ENCODE peak calls at places on chromosomes 5 and 9, in six cellular contexts. S, F, X, O, E and W are unnamed samples. For H3K9me3, the result is how much of the 10 kb centered on the place peaks cover.

GRCh38 chr9:21770877-21771560 is 31.4 kb upstream of the MTAP start:
- DNase-seq in O (peak), X (no peak), E (no peak), F (peak), S (no peak), W (peak)

GRCh38 chr9:76107487-76107886 is 217.0 kb downstream of the PCSK5 start:
- DNase-seq in E (no peak), S (no peak), X (no peak), F (no peak), O (no peak), W (no peak)

GRCh38 chr5:166750376-166750775 is 1541.1 kb upstream of the WWC1 start:
- DNase-seq in S (no peak), F (no peak), E (no peak), O (no peak), X (no peak), W (no peak)

GRCh38 chr9:132579427-132579798 is 3.0 kb upstream of the BARHL1 start:
- DNase-seq in E (no peak), S (no peak), F (no peak), X (no peak), O (no peak), W (peak)

GRCh38 chr5:134608555-134608954 is 24.1 kb downstream of the SAR1B start:
- DNase-seq in E (no peak), O (no peak), X (no peak), F (no peak), S (no peak), W (no peak)

GRCh38 chr9:108316633-108317032 is 539.2 kb downstream of the ACTL7B start:
- DNase-seq in X (no peak), S (no peak), E (no peak), O (no peak), F (no peak), W (no peak)

GRCh38 chr5:37664551-37664950 is 175.3 kb downstream of the GDNF start:
- DNase-seq in O (no peak), X (no peak), S (no peak), F (no peak), E (no peak), W (no peak)

GRCh38 chr5:96297290-96297689 is 135.8 kb downstream of the PCSK1 start:
- DNase-seq in E (no peak), O (no peak), X (no peak), F (peak), S (no peak), W (no peak)

GRCh38 chr9:29213374-29214161 is 1640.3 kb upstream of the C9orf72 start:
- DNase-seq in O (peak), X (no peak), F (peak), S (peak), E (peak), W (no peak)

GRCh38 chr5:139637438-139638089 is 10.6 kb upstream of the CXXC5 start:
- DNase-seq in E (no peak), X (peak), F (peak), O (peak), S (peak), W (peak)

GRCh38 chr9:95055851-95056551 is 261.5 kb downstream of the FANCC start:
- DNase-seq in O (no peak), S (no peak), X (no peak), E (no peak), F (no peak), W (no peak)

GRCh38 chr5:140073296-140073695 is 30.2 kb upstream of the NRG2 start:
- DNase-seq in S (no peak), E (no peak), F (no peak), O (peak), X (no peak), W (peak)

GRCh38 chr5:32201140-32201539 is 27.0 kb upstream of the GOLPH3 start:
- DNase-seq in S (no peak), E (no peak), F (no peak), O (no peak), X (no peak), W (peak)

GRCh38 chr5:75623846-75624245 is 12.6 kb downstream of the ANKDD1B start:
- DNase-seq in E (no peak), X (no peak), O (peak), S (no peak), F (no peak), W (no peak)

GRCh38 chr9:126619336-126619919 is 5.7 kb downstream of the LMX1B start:
- DNase-seq in F (peak), S (no peak), O (no peak), E (no peak), X (no peak), W (no peak)

GRCh38 chr5:124706729-124707361 is 39.6 kb downstream of the ZNF608 start:
- DNase-seq in O (no peak), S (peak), E (no peak), X (no peak), F (no peak), W (peak)

GRCh38 chr9:126707083-126707482 is 93.4 kb downstream of the LMX1B start:
- DNase-seq in F (no peak), X (no peak), E (no peak), S (no peak), O (no peak), W (peak)

DNA sequence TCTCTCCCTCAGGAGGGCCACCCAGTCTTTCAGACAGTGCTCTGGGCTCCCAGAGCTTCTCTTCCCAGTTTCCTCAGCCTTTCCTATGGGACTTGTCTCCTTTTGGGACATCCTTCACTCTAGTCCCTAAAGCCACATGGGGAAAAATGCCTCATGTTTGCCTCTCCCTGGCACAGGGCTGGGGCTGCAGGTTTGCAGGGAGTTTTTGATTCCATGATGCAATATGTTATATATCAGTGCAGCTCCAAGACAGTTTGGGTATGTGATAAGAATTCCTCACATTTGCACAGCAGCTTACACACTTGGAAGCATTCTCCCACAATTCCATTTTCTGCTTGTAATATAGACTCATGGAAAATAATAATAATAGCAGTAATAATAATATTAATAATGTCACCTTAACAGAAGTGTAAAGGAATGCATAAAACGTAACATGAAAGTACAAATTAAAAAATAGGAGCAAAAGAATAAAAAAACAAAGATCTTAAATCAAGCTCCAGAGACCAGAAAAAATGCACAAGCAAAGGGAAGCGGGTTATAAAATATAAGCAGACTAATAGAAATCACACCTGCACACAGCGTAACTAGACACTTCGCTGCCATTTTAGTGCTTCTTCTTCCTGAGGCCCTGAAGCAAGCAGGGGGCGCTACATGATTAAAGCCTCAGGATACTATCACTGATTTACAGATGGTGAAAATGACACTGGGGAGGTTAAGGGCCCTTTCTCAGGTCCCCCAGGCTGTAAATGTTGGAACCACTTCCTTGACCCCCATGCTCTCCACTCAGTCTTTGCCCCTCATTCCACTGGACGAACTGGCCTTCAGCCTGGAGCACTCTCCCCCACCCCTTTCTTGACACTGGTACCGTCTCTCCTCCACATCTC is 70.0 kb upstream of the IL17B start:
- DNase-seq in O (peak), F (no peak), S (no peak), X (no peak), E (no peak), W (peak)
- H3K27ac ChIP-seq in O (no peak), F (no peak), S (peak), X (no peak), E (peak), W (peak)

GRCh38 chr9:8349928-8350327 is 550.4 kb upstream of the DMAC1 start:
- DNase-seq in O (no peak), X (no peak), S (no peak), E (no peak), F (no peak), W (no peak)

GRCh38 chr9:8351431-8351830 is 551.9 kb upstream of the DMAC1 start:
- DNase-seq in E (no peak), S (no peak), O (no peak), X (no peak), F (no peak), W (no peak)

GRCh38 chr9:8349369-8349768 is 549.8 kb upstream of the DMAC1 start:
- DNase-seq in E (no peak), X (no peak), F (no peak), O (no peak), S (no peak), W (no peak)

GRCh38 chr9:8346291-8346690 is 546.7 kb upstream of the DMAC1 start:
- DNase-seq in F (no peak), S (no peak), E (no peak), O (no peak), X (no peak), W (no peak)

GRCh38 chr9:8348756-8349155 is 549.2 kb upstream of the DMAC1 start:
- DNase-seq in O (no peak), S (no peak), E (no peak), F (no peak), X (no peak), W (no peak)
- H3K9me3 ChIP-seq in O (under half), S (under half), E (under half), F (under half), X (under half), W (under half)

DNA sequence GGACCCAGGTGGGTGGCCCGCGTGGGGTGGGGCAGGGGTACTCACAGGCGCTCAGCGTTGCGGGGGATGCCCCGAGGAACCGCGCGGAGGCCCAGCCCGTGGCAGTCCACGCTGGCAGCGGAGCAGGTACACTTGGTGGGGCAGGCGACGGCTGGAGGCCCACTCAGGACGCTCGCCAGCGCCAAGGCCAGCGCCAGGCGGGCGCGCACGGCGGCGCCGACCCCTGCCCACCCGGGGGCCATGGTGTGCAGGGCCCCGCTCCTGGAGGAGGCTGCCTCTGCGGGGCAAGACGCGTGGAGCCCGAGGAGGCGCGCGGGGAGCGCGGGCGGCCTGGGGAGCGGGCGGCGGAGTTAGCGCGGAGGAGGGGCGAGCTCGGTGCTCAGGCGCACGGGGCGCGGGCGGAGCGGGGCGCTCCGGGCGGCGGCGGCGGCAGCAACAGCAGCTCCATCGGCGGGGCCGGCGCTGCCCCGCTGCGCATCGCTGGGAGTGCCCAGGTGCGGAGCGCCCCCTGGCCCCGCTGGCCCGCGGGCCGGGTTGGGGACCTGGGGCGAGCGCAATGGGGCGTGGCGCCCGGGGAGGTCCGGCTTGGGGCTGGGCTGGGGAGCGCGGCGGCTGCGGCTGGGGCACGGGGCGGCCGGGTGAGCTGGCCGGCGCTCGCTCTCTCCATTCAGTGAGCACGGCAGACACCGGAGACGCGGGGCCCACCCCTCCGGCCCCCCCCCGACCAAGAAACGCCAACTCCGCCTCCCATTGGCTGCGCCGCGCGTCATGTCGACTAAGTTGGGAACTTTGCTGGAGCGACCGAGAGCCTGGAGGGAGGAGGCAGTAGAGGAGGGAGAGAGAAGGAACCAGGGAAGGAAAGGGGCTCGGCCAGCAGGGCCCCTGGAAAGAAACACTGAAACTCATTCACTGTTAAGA is at the start of gene SLIT3:
- DNase-seq in E (peak), X (no peak), F (peak), S (peak), O (peak), W (peak)
- H3K27ac ChIP-seq in E (peak), X (peak), F (peak), S (peak), O (no peak), W (peak)

DNA sequence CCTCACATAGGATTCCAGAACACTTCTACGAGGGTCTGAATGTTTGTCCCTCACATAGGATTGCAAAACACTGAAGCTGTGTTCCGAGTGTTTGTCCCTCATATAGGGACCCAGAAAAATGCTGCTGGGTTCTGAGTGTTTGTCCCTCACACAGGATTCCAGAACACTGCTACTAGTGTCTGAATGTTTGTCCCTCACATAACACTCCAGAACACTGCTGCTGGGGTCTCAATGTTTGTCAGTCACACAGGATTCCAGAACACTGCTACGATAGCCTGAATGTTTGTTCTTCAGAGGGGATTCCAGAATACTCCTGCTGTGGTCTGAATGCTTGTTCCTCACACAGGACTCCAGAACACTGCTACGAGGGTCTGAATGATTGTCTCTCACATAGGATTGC is 218.7 kb downstream of the FOXD4L6 start:
- DNase-seq in S (no peak), X (no peak), E (no peak), O (no peak), F (no peak), W (no peak)
- H3K9me3 ChIP-seq in S (half or more), X (half or more), E (half or more), O (under half), F (under half), W (under half)